ENCODE peak calls at places on chromosome 14, in nine cellular contexts. One of them, this sample, is unnamed.

GRCh38 chr14:30977752-30978151 is 47.7 kb upstream of the AP4S1 start:
- DNase-seq in upper lobe of left lung: no peak
- DNase-seq in bronchial epithelial cell: no peak
- DNase-seq in A549: no peak
- DNase-seq in hepatocyte: no peak
- DNase-seq in mammary epithelial cell: no peak
- DNase-seq in heart left ventricle: no peak
- DNase-seq in right lobe of liver: no peak
- DNase-seq in AG04449: no peak
- DNase-seq in this sample: no peak

GRCh38 chr14:66709292-66709691 is 201.3 kb downstream of the GPHN start:
- DNase-seq in upper lobe of left lung: no peak
- DNase-seq in bronchial epithelial cell: peak; percentile 64
- DNase-seq in A549: no peak
- DNase-seq in hepatocyte: no peak
- DNase-seq in mammary epithelial cell: peak; percentile 72
- DNase-seq in heart left ventricle: no peak
- DNase-seq in right lobe of liver: no peak
- DNase-seq in AG04449: no peak
- DNase-seq in this sample: peak; percentile 13

GRCh38 chr14:23294346-23294733 is 8.3 kb downstream of the PPP1R3E start:
- DNase-seq in upper lobe of left lung: no peak
- DNase-seq in bronchial epithelial cell: no peak
- DNase-seq in A549: no peak
- DNase-seq in hepatocyte: no peak
- DNase-seq in mammary epithelial cell: no peak
- DNase-seq in heart left ventricle: no peak
- DNase-seq in right lobe of liver: no peak
- DNase-seq in AG04449: no peak
- DNase-seq in this sample: no peak

GRCh38 chr14:37588667-37588955 is 6.4 kb downstream of the FOXA1 start:
- DNase-seq in upper lobe of left lung: no peak
- DNase-seq in bronchial epithelial cell: peak; percentile 53
- DNase-seq in A549: no peak
- DNase-seq in hepatocyte: peak; percentile 38
- DNase-seq in mammary epithelial cell: no peak
- DNase-seq in heart left ventricle: no peak
- DNase-seq in right lobe of liver: no peak
- DNase-seq in AG04449: no peak
- DNase-seq in this sample: no peak

GRCh38 chr14:82855912-82856381 is 1322.3 kb upstream of the SEL1L start:
- DNase-seq in upper lobe of left lung: no peak
- DNase-seq in bronchial epithelial cell: peak; percentile 89
- DNase-seq in A549: no peak
- DNase-seq in hepatocyte: peak; percentile 55
- DNase-seq in mammary epithelial cell: peak; percentile 8
- DNase-seq in heart left ventricle: no peak
- DNase-seq in right lobe of liver: no peak
- DNase-seq in AG04449: no peak
- DNase-seq in this sample: peak; percentile 89

GRCh38 chr14:103313704-103314103 is 20.3 kb upstream of the EIF5 start:
- DNase-seq in upper lobe of left lung: no peak
- DNase-seq in bronchial epithelial cell: no peak
- DNase-seq in A549: no peak
- DNase-seq in hepatocyte: no peak
- DNase-seq in mammary epithelial cell: peak; percentile 25
- DNase-seq in heart left ventricle: no peak
- DNase-seq in right lobe of liver: peak; percentile 27
- DNase-seq in AG04449: no peak
- DNase-seq in this sample: no peak

GRCh38 chr14:96156804-96157760 is 47.6 kb upstream of the BDKRB2 start:
- DNase-seq in upper lobe of left lung: no peak
- DNase-seq in bronchial epithelial cell: no peak
- DNase-seq in A549: no peak
- DNase-seq in hepatocyte: no peak
- DNase-seq in mammary epithelial cell: no peak
- DNase-seq in heart left ventricle: no peak
- DNase-seq in right lobe of liver: no peak
- DNase-seq in AG04449: no peak
- DNase-seq in this sample: no peak

GRCh38 chr14:90536511-90537191 is 139.8 kb downstream of the CALM1 start:
- DNase-seq in upper lobe of left lung: no peak
- DNase-seq in bronchial epithelial cell: no peak
- DNase-seq in A549: no peak
- DNase-seq in hepatocyte: no peak
- DNase-seq in mammary epithelial cell: no peak
- DNase-seq in heart left ventricle: peak; percentile 49
- DNase-seq in right lobe of liver: no peak
- DNase-seq in AG04449: no peak
- DNase-seq in this sample: no peak

GRCh38 chr14:34911209-34912150 is 36.3 kb upstream of the BAZ1A start:
- DNase-seq in upper lobe of left lung: no peak
- DNase-seq in bronchial epithelial cell: no peak
- DNase-seq in A549: no peak
- DNase-seq in hepatocyte: no peak
- DNase-seq in mammary epithelial cell: peak; percentile 8
- DNase-seq in heart left ventricle: no peak
- DNase-seq in right lobe of liver: no peak
- DNase-seq in AG04449: peak; percentile 10
- DNase-seq in this sample: peak; percentile 45

GRCh38 chr14:31440280-31440679 is 17.0 kb downstream of the DTD2 start:
- DNase-seq in upper lobe of left lung: no peak
- DNase-seq in bronchial epithelial cell: no peak
- DNase-seq in A549: no peak
- DNase-seq in hepatocyte: no peak
- DNase-seq in mammary epithelial cell: no peak
- DNase-seq in heart left ventricle: no peak
- DNase-seq in right lobe of liver: no peak
- DNase-seq in AG04449: no peak
- DNase-seq in this sample: no peak

GRCh38 chr14:90675399-90675798 is 140.8 kb downstream of the TTC7B start:
- DNase-seq in upper lobe of left lung: peak; percentile 41
- DNase-seq in bronchial epithelial cell: no peak
- DNase-seq in A549: no peak
- DNase-seq in hepatocyte: no peak
- DNase-seq in mammary epithelial cell: no peak
- DNase-seq in heart left ventricle: peak; percentile 37
- DNase-seq in right lobe of liver: no peak
- DNase-seq in AG04449: peak; percentile 29
- DNase-seq in this sample: no peak

GRCh38 chr14:86961106-86961716 is 1031.8 kb downstream of the GALC start:
- DNase-seq in upper lobe of left lung: no peak
- DNase-seq in bronchial epithelial cell: peak; percentile 8
- DNase-seq in A549: no peak
- DNase-seq in hepatocyte: peak; percentile 50
- DNase-seq in mammary epithelial cell: peak; percentile 25
- DNase-seq in heart left ventricle: no peak
- DNase-seq in right lobe of liver: no peak
- DNase-seq in AG04449: no peak
- DNase-seq in this sample: no peak

GRCh38 chr14:94773682-94774211 is 3.8 kb upstream of the GSC start:
- DNase-seq in upper lobe of left lung: no peak
- DNase-seq in bronchial epithelial cell: no peak
- DNase-seq in A549: no peak
- DNase-seq in hepatocyte: no peak
- DNase-seq in mammary epithelial cell: no peak
- DNase-seq in heart left ventricle: no peak
- DNase-seq in right lobe of liver: no peak
- DNase-seq in AG04449: no peak
- DNase-seq in this sample: no peak

GRCh38 chr14:100581228-100582145 is 5.7 kb downstream of the BEGAIN start:
- DNase-seq in upper lobe of left lung: peak; percentile 50
- DNase-seq in bronchial epithelial cell: no peak
- DNase-seq in A549: no peak
- DNase-seq in hepatocyte: no peak
- DNase-seq in mammary epithelial cell: no peak
- DNase-seq in heart left ventricle: peak; percentile 16
- DNase-seq in right lobe of liver: no peak
- DNase-seq in AG04449: no peak
- DNase-seq in this sample: no peak

GRCh38 chr14:27077181-27077738 is 479.4 kb upstream of the NOVA1 start:
- DNase-seq in upper lobe of left lung: no peak
- DNase-seq in bronchial epithelial cell: no peak
- DNase-seq in A549: no peak
- DNase-seq in hepatocyte: no peak
- DNase-seq in mammary epithelial cell: no peak
- DNase-seq in heart left ventricle: no peak
- DNase-seq in right lobe of liver: no peak
- DNase-seq in AG04449: no peak
- DNase-seq in this sample: no peak

GRCh38 chr14:55417955-55418354 is 6.3 kb upstream of the ATG14 start:
- DNase-seq in upper lobe of left lung: no peak
- DNase-seq in bronchial epithelial cell: no peak
- DNase-seq in A549: no peak
- DNase-seq in hepatocyte: peak; percentile 16
- DNase-seq in mammary epithelial cell: no peak
- DNase-seq in heart left ventricle: peak; percentile 41
- DNase-seq in right lobe of liver: no peak
- DNase-seq in AG04449: no peak
- DNase-seq in this sample: no peak

GRCh38 chr14:55411426-55412389 is at the start of gene ATG14:
- DNase-seq in upper lobe of left lung: peak; percentile 92
- DNase-seq in bronchial epithelial cell: peak; percentile 64
- DNase-seq in A549: peak; percentile 91
- DNase-seq in hepatocyte: peak; percentile 94
- DNase-seq in mammary epithelial cell: peak; percentile 77
- DNase-seq in heart left ventricle: peak; percentile 90
- DNase-seq in right lobe of liver: peak; percentile 88
- DNase-seq in AG04449: peak; percentile 16
- DNase-seq in this sample: peak; percentile 60

GRCh38 chr14:55412686-55413085 is 1.1 kb upstream of the ATG14 start:
- DNase-seq in upper lobe of left lung: no peak
- DNase-seq in bronchial epithelial cell: peak; percentile 95
- DNase-seq in A549: no peak
- DNase-seq in hepatocyte: peak; percentile 22
- DNase-seq in mammary epithelial cell: peak; percentile 91
- DNase-seq in heart left ventricle: no peak
- DNase-seq in right lobe of liver: no peak
- DNase-seq in AG04449: no peak
- DNase-seq in this sample: no peak

GRCh38 chr14:55416866-55417265 is 5.2 kb upstream of the ATG14 start:
- DNase-seq in upper lobe of left lung: no peak
- DNase-seq in bronchial epithelial cell: peak; percentile 32
- DNase-seq in A549: no peak
- DNase-seq in hepatocyte: peak; percentile 34
- DNase-seq in mammary epithelial cell: no peak
- DNase-seq in heart left ventricle: no peak
- DNase-seq in right lobe of liver: no peak
- DNase-seq in AG04449: no peak
- DNase-seq in this sample: no peak

DNA sequence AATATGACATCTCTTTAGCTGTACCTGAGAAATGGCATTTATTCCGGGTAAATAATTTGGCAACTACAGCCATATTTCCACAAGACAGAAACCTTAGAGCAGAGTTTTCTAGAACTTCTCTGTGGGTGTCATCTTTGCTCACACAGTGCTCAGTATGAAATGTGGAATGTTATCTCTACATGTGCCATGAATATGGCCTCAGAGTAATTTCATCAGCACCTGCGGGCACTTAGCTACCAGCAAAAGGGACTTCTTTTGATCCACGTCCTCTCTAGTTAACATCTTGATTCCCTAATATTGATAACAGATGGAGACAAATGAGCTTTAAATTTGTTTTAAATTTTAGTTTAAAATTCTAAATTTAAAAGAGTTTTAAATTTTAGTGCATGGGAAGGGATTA is 2.9 kb upstream of the ATG14 start:
- DNase-seq in upper lobe of left lung: no peak
- DNase-seq in bronchial epithelial cell: no peak
- DNase-seq in A549: no peak
- DNase-seq in hepatocyte: no peak
- DNase-seq in mammary epithelial cell: no peak
- DNase-seq in heart left ventricle: no peak
- DNase-seq in right lobe of liver: no peak
- DNase-seq in AG04449: no peak
- DNase-seq in this sample: no peak
- TF ChIP-seq CTCF in upper lobe of left lung: no peak
- TF ChIP-seq CTCF in bronchial epithelial cell: no peak
- TF ChIP-seq CTCF in A549: no peak
- TF ChIP-seq CTCF in hepatocyte: no peak
- TF ChIP-seq CTCF in mammary epithelial cell: no peak
- TF ChIP-seq CTCF in heart left ventricle: no peak
- TF ChIP-seq CTCF in right lobe of liver: no peak
- TF ChIP-seq CTCF in AG04449: no peak
- TF ChIP-seq CTCF in this sample: no peak

DNA sequence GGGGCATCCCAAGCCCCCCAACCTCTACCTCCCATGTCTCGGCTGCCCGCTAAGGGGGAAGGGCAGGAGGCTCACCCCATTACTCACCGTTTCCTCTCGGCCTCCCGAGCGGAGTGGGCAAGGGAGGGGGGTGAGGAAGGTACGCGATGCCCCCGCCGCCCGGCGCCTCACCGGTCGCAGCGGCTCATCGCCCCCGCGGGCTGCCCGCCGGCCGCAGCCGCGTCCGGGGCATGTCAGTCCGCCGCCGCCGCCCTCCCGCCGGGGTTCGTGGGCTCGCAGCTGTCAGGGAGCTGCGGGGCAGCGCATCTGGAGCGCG is 501 bp downstream of the SLC8A3 start:
- DNase-seq in upper lobe of left lung: no peak
- DNase-seq in bronchial epithelial cell: peak; percentile 6
- DNase-seq in A549: no peak
- DNase-seq in hepatocyte: no peak
- DNase-seq in mammary epithelial cell: no peak
- DNase-seq in heart left ventricle: no peak
- DNase-seq in right lobe of liver: no peak
- DNase-seq in AG04449: no peak
- DNase-seq in this sample: no peak
- H3K4me3 ChIP-seq in upper lobe of left lung: peak overlapping the region; percentile 54
- H3K4me3 ChIP-seq in bronchial epithelial cell: peak overlapping the region; percentile 39
- H3K4me3 ChIP-seq in A549: peak overlapping the region; percentile 52
- H3K4me3 ChIP-seq in hepatocyte: peak overlapping the region; percentile 81
- H3K4me3 ChIP-seq in mammary epithelial cell: peak overlapping the region; percentile 53
- H3K4me3 ChIP-seq in heart left ventricle: peak overlapping the region; percentile 17
- H3K4me3 ChIP-seq in right lobe of liver: peak overlapping the region; percentile 32
- H3K4me3 ChIP-seq in AG04449: peak overlapping the region; percentile 54
- H3K4me3 ChIP-seq in this sample: peak overlapping the region; percentile 48

DNA sequence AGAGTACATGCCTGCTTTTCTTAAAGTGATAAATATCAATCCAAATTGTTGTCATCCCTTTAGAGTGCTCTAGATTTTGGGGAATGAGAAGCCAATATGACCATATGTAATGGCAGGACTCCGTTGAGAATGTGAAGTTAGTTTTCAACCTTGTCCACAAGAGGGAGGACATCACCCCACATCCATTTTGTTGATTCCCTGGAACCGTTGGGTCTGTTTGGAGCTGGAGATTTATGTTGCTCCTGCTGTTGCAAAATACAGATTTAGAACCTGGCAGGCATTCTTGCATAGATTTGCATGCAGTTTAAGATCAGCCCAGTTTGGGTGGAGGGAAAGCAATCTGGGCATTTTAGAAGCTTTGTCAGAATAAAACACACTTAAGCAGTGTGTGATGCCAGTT is 620.1 kb downstream of the NRXN3 start:
- DNase-seq in upper lobe of left lung: no peak
- DNase-seq in bronchial epithelial cell: peak; percentile 8
- DNase-seq in A549: no peak
- DNase-seq in hepatocyte: no peak
- DNase-seq in mammary epithelial cell: no peak
- DNase-seq in heart left ventricle: no peak
- DNase-seq in right lobe of liver: no peak
- DNase-seq in AG04449: no peak
- DNase-seq in this sample: no peak
- TF ChIP-seq CTCF in upper lobe of left lung: no peak
- TF ChIP-seq CTCF in bronchial epithelial cell: no peak
- TF ChIP-seq CTCF in A549: no peak
- TF ChIP-seq CTCF in hepatocyte: peak; percentile 12
- TF ChIP-seq CTCF in mammary epithelial cell: no peak
- TF ChIP-seq CTCF in heart left ventricle: no peak
- TF ChIP-seq CTCF in right lobe of liver: no peak
- TF ChIP-seq CTCF in AG04449: no peak
- TF ChIP-seq CTCF in this sample: peak; percentile 24

GRCh38 chr14:99230271-99231141 is 41.5 kb downstream of the BCL11B start:
- DNase-seq in upper lobe of left lung: no peak
- DNase-seq in bronchial epithelial cell: peak; percentile 25
- DNase-seq in A549: no peak
- DNase-seq in hepatocyte: peak; percentile 55
- DNase-seq in mammary epithelial cell: no peak
- DNase-seq in heart left ventricle: no peak
- DNase-seq in right lobe of liver: no peak
- DNase-seq in AG04449: no peak
- DNase-seq in this sample: no peak
- H3K4me3 ChIP-seq in upper lobe of left lung: no peak overlapping the region
- H3K4me3 ChIP-seq in bronchial epithelial cell: no peak overlapping the region
- H3K4me3 ChIP-seq in A549: no peak overlapping the region
- H3K4me3 ChIP-seq in hepatocyte: no peak overlapping the region
- H3K4me3 ChIP-seq in mammary epithelial cell: no peak overlapping the region
- H3K4me3 ChIP-seq in heart left ventricle: no peak overlapping the region
- H3K4me3 ChIP-seq in right lobe of liver: no peak overlapping the region
- H3K4me3 ChIP-seq in AG04449: no peak overlapping the region
- H3K4me3 ChIP-seq in this sample: no peak overlapping the region